ENCODE peak calls at places on chromosomes 11 and 22, in six cellular contexts. N, X, Z, P, A and T are unnamed samples.

GRCh38 chr22:29219881-29220670 is 14.4 kb downstream of the EMID1 start:
- DNase-seq in Z (no peak), A (no peak), X (no peak), P (peak; percentile 33), N (no peak), T (no peak)

GRCh38 chr11:14288189-14288935 is 70.6 kb downstream of the RRAS2 start:
- DNase-seq in N (no peak), X (peak; percentile 54), A (no peak), Z (no peak), P (no peak), T (no peak)

GRCh38 chr11:126190792-126191191 is 20.7 kb downstream of the RPUSD4 start:
- DNase-seq in N (no peak), X (no peak), P (no peak), A (no peak), Z (no peak), T (no peak)

GRCh38 chr11:119195680-119196079 is 10.4 kb downstream of the NHERF4 start:
- DNase-seq in P (peak; percentile 43), X (peak; percentile 63), Z (peak; percentile 67), A (peak; percentile 28), N (no peak), T (no peak)

GRCh38 chr22:17481424-17481823 is 81.9 kb upstream of the SLC25A18 start:
- DNase-seq in X (no peak), P (no peak), Z (no peak), N (no peak), A (no peak), T (no peak)

GRCh38 chr11:93194673-93195291 is 3.0 kb downstream of the SLC36A4 start:
- DNase-seq in A (no peak), P (no peak), Z (no peak), N (no peak), X (no peak), T (peak; percentile 40)

GRCh38 chr11:45262900-45263299 is 23.2 kb downstream of the SYT13 start:
- DNase-seq in X (no peak), P (no peak), N (no peak), Z (no peak), A (no peak), T (no peak)

GRCh38 chr11:30196400-30197206 is 34.2 kb upstream of the FSHB start:
- DNase-seq in N (no peak), A (peak; percentile 37), Z (peak; percentile 54), X (peak; percentile 53), P (peak; percentile 25), T (peak; percentile 44)

GRCh38 chr11:1351278-1351937 is 38.3 kb upstream of the BRSK2 start:
- DNase-seq in Z (no peak), A (peak; percentile 81), X (peak; percentile 71), P (peak; percentile 35), N (no peak), T (peak; percentile 46)

GRCh38 chr11:67320011-67320410 is 16.7 kb downstream of the SSH3 start:
- DNase-seq in Z (no peak), X (no peak), A (no peak), N (no peak), P (no peak), T (no peak)

GRCh38 chr11:32279672-32280071 is 155.7 kb downstream of the WT1 start:
- DNase-seq in A (no peak), X (no peak), P (no peak), Z (no peak), N (no peak), T (no peak)

GRCh38 chr11:35804446-35805040 is 139.3 kb upstream of the LDLRAD3 start:
- DNase-seq in Z (no peak), P (no peak), N (no peak), X (no peak), A (no peak), T (no peak)

GRCh38 chr11:69497221-69497787 is 15.8 kb downstream of the LINC01488 start:
- DNase-seq in A (no peak), Z (peak; percentile 83), N (no peak), P (peak; percentile 97), X (peak; percentile 83), T (peak; percentile 22)

GRCh38 chr11:64449381-64450167 is 90.6 kb downstream of the RPS6KA4 start:
- DNase-seq in P (peak; percentile 66), Z (peak; percentile 59), N (peak; percentile 26), X (peak; percentile 81), A (peak; percentile 83), T (peak; percentile 84)

GRCh38 chr11:64451856-64452255 is 92.9 kb downstream of the RPS6KA4 start:
- DNase-seq in P (no peak), Z (no peak), X (no peak), A (no peak), N (no peak), T (no peak)

GRCh38 chr11:64450168-64450560 is 91.2 kb downstream of the RPS6KA4 start:
- DNase-seq in P (no peak), X (no peak), N (no peak), A (no peak), Z (no peak), T (no peak)

GRCh38 chr11:64447717-64448598 is 89.0 kb downstream of the RPS6KA4 start:
- DNase-seq in X (no peak), A (no peak), P (no peak), N (peak; percentile 40), Z (no peak), T (peak; percentile 87)

DNA sequence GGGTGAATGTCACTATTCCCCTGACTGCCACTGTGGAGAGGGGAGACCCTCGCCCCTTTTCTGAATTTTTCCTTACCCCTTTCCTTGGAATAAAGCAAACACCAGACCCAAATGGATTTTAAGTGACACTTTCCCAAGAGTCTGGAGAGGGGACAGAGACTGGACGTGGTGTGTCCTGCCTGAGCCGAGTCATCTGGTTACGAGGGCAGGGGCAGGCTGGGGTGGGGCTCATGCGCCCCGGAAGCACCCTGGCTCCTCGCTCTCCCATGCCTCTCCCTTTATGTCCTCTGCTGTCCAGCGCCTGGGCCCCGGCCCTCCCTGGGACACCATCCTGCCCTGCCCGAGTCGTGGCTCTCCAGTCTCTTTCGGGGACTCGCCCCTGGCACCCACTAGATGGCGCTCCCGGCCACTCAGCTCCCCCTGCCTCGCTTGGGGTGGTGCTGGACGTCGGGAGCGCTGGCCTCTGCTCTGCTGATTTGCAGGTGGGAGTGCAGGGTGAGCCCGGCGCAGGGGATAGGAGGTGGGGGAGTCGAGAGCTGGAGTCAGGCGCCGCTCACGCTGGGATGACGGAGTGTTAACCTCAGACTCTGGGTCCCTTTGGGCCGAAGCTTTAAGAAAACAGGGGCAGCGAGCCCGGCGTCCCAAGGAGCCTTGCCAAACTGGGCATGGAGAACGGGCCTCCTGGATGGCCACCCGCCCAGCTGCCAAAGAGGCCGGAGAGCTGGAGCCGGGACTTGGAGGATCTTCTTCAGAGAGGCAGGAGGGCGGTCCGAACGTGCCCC is 89.8 kb downstream of the RPS6KA4 start:
- DNase-seq in X (peak; percentile 81), A (peak; percentile 87), N (no peak), P (peak; percentile 53), Z (peak; percentile 55), T (peak; percentile 90)
- TF ChIP-seq MYC in X (no peak), A (no peak), N (no peak), P (no peak), Z (no peak), T (peak; percentile 52)

GRCh38 chr11:20604864-20605601 is 5.6 kb downstream of the SLC6A5 start:
- DNase-seq in N (no peak), A (no peak), X (no peak), P (no peak), Z (no peak), T (no peak)
- TF ChIP-seq MYC in N (no peak), A (no peak), X (no peak), P (no peak), Z (no peak), T (no peak)

DNA sequence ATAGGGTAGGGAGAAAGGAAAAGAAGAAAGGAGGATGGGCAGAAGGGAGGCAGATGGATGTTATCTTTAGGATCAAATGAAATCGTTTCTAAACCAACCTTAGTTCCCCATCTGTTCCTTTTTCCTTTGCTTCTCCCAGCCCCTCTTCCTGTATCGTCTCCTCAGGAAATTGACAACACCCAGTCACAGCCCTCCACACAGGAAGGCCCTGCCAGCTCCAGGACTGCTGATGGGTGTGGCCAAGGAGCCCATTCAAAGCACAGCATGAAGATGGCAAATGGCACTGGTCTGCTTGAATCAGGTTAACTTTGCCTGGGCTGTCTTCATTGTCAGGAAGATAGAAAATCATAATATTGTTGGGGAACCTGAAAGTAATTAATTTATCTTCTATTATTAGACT is 164.8 kb downstream of the C11orf87 start:
- DNase-seq in P (no peak), Z (no peak), X (no peak), A (no peak), N (no peak), T (no peak)
- TF ChIP-seq MYC in P (no peak), Z (no peak), X (no peak), A (no peak), N (no peak), T (no peak)

GRCh38 chr11:75323609-75324008 is 27.9 kb downstream of the ARRB1 start:
- DNase-seq in P (peak; percentile 72), N (no peak), X (peak; percentile 57), Z (no peak), A (no peak), T (no peak)
- TF ChIP-seq MYC in P (no peak), N (no peak), X (no peak), Z (no peak), A (no peak), T (no peak)

GRCh38 chr11:78587446-78587845 is 12.8 kb upstream of the NARS2 start:
- DNase-seq in N (no peak), Z (no peak), A (no peak), X (no peak), P (no peak), T (no peak)

GRCh38 chr11:78588517-78588916 is 13.9 kb upstream of the NARS2 start:
- DNase-seq in A (no peak), X (no peak), P (no peak), Z (no peak), N (no peak), T (no peak)

GRCh38 chr11:78586452-78587046 is 11.9 kb upstream of the NARS2 start:
- DNase-seq in A (peak; percentile 38), X (peak; percentile 45), P (no peak), Z (peak; percentile 23), N (no peak), T (peak; percentile 58)

DNA sequence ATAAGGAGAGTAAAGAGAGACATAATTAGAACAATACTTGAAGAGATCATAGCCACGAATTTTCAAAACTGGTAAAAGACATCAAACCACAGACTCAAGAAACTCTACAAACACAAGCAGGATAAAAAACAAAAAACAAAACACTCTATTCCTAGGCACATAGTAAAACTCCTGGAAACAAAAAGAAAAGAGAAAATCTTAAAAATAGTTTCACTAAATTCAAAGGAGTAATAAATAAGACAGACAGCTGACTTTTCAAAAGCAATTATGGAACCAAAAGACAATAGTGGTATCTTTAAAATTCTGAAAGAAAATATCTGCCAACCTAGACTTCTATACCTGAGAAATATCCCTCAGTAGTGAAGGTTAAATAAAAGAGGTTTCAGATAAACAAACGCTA is 9.2 kb upstream of the NARS2 start:
- DNase-seq in Z (no peak), A (no peak), P (no peak), X (no peak), N (no peak), T (no peak)
- TF ChIP-seq MYC in Z (no peak), A (no peak), P (no peak), X (no peak), N (no peak), T (no peak)

DNA sequence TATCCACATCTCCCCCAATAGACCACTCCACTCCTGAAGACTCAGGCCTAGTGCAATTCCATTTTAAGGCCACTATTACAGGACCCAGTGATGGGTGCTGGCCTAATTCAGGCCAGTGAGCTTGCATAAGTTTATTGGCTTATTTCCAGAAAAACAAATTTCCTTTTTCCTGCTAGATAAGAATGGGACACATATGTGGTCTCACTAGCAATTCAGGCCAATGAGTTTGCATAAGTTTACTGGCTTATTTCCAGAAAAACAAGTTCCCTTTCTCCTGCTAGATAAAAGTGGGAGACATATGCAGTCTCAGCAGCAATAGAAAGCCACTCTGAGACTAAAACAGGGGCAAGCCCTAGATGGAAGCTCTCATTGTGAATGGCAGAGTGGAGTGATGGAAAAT is 22.4 kb downstream of the ADM start:
- DNase-seq in P (no peak), Z (peak; percentile 82), X (no peak), A (peak; percentile 28), N (no peak), T (no peak)
- TF ChIP-seq MYC in P (no peak), Z (no peak), X (no peak), A (no peak), N (no peak), T (no peak)